ENCODE peak calls at places on chromosomes 3 and 15, in ten cellular contexts. U is K562, X is GM12878, N is IMR-90, C is adrenal gland, A is HCT116, E is HepG2, F is heart left ventricle, O is A549, Z is tibial nerve. B is an unnamed sample.

GRCh38 chr3:20539666-20540460 is 353.9 kb upstream of the SGO1 start:
- DNase-seq in A (no peak), F (no peak), Z (no peak), U (no peak), O (no peak), C (no peak), N (no peak), X (no peak), E (no peak), B (no peak)

GRCh38 chr3:46396129-46396528 is 10.7 kb downstream of the CCR5AS start:
- DNase-seq in U (no peak), O (no peak), N (no peak), C (no peak), Z (no peak), X (peak; percentile 46), E (no peak), A (no peak), F (no peak), B (peak; percentile 31)

GRCh38 chr15:33737687-33738606 is 230.3 kb upstream of the CHRM5 start:
- DNase-seq in N (peak; percentile 23), U (peak; percentile 48), E (peak; percentile 25), O (peak; percentile 29), Z (no peak), X (no peak), F (no peak), A (peak; percentile 16), C (peak; percentile 36), B (peak; percentile 30)

GRCh38 chr3:130849111-130849552 is 44.8 kb upstream of the ATP2C1 start:
- DNase-seq in A (no peak), X (no peak), O (no peak), U (peak; percentile 59), E (no peak), Z (no peak), N (no peak), C (peak; percentile 7), F (no peak), B (peak; percentile 90)

GRCh38 chr15:49953421-49953820 is 165.6 kb downstream of the ATP8B4 start:
- DNase-seq in C (no peak), Z (no peak), A (no peak), U (no peak), N (no peak), E (no peak), O (no peak), X (no peak), F (no peak), B (no peak)

GRCh38 chr15:98526094-98526493 is 122.2 kb upstream of the IGF1R start:
- DNase-seq in E (no peak), Z (no peak), X (no peak), F (no peak), C (no peak), A (no peak), N (no peak), O (no peak), U (no peak), B (no peak)

GRCh38 chr3:46986055-46986730 is 6.7 kb downstream of the NBEAL2 start:
- DNase-seq in O (no peak), F (peak; percentile 14), X (no peak), C (no peak), A (no peak), E (no peak), U (peak; percentile 52), N (no peak), Z (no peak), B (no peak)

GRCh38 chr3:177350051-177350565 is 152.8 kb upstream of the TBL1XR1 start:
- DNase-seq in F (no peak), E (no peak), C (no peak), N (no peak), A (no peak), X (no peak), O (no peak), Z (no peak), U (no peak), B (no peak)

GRCh38 chr3:128318275-128318920 is 148.3 kb downstream of the DNAJB8 start:
- DNase-seq in F (no peak), C (no peak), O (no peak), A (no peak), E (no peak), N (no peak), X (no peak), U (no peak), Z (no peak), B (no peak)

GRCh38 chr3:123605789-123606234 is 21.0 kb upstream of the HACD2 start:
- DNase-seq in U (peak; percentile 47), E (peak; percentile 99), O (peak; percentile 80), N (no peak), X (peak; percentile 55), C (no peak), A (peak; percentile 75), F (no peak), Z (no peak), B (no peak)

GRCh38 chr15:75921732-75922703 is 18.3 kb downstream of the FBXO22 start:
- DNase-seq in C (peak; percentile 84), E (peak; percentile 51), A (peak; percentile 48), X (no peak), U (peak; percentile 84), Z (peak; percentile 21), F (no peak), O (peak; percentile 71), N (peak; percentile 83), B (peak; percentile 50)

GRCh38 chr3:43345246-43345645 is 58.9 kb downstream of the SNRK start:
- DNase-seq in F (no peak), N (no peak), E (no peak), O (no peak), C (no peak), A (no peak), U (no peak), Z (no peak), X (no peak), B (no peak)

GRCh38 chr3:43344520-43344919 is 58.2 kb downstream of the SNRK start:
- DNase-seq in F (no peak), U (no peak), C (no peak), N (no peak), X (no peak), Z (no peak), E (no peak), O (no peak), A (no peak), B (no peak)

GRCh38 chr3:43343778-43344177 is 57.4 kb downstream of the SNRK start:
- DNase-seq in A (no peak), C (no peak), X (no peak), F (no peak), O (no peak), N (no peak), U (no peak), Z (no peak), E (no peak), B (no peak)

GRCh38 chr3:43341788-43342187 is 55.4 kb downstream of the SNRK start:
- DNase-seq in A (no peak), N (no peak), C (no peak), F (no peak), X (no peak), U (no peak), Z (no peak), E (no peak), O (no peak), B (no peak)

GRCh38 chr3:43343185-43343584 is 56.8 kb downstream of the SNRK start:
- DNase-seq in F (no peak), E (no peak), X (no peak), O (no peak), C (no peak), A (no peak), Z (no peak), U (no peak), N (no peak), B (peak; percentile 55)
- TF ChIP-seq POLR2A in F (no peak), E (no peak), X (no peak), O (no peak), C (no peak), A (no peak), Z (no peak), U (no peak), N (no peak), B (no peak)

DNA sequence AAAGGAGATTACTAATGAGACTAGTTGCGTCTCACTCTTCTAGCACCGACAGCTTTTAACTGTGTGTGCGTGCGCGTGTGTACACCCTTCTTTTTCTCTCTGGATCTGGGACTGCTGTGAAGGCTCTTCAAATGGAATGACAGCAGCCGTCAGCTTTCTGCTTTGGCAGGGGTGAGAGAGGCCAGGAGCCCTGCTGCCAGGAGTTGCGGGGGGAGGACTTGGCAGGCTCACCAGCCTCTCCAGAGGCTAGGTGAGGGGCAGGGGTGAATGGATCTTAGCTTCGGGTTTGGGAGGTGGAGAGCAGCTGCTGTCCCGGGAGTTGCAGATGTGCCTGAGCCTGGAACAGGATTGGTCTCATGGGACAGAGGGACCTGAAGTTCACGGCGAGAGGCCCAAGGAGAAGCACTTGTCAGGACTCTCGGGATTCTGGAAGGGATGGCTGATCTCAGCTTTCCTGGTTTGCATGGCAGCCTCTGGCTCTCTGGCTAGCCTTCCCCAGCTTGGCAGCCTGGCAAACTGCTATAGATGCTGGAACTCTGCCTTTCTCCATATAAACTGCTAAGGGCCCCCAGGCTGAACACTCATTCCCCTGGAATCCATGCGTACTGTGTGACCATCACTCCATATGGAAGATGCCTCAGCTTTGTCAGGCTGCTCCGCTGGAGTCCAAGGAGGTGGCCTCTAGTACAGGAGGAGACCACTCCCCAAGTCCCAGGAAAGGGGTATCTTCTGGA is 16.6 kb downstream of the TEX264 start:
- DNase-seq in O (no peak), F (peak; percentile 75), X (no peak), C (no peak), A (no peak), E (no peak), U (no peak), Z (no peak), N (peak; percentile 62), B (no peak)
- H3K4me1 ChIP-seq in O (no peaks in the 10 kb centered on the region), F (peaks cover 82% of the 10 kb centered on the region), X (peaks cover 17% of the 10 kb centered on the region), C (peaks cover 16% of the 10 kb centered on the region), A (no peaks in the 10 kb centered on the region), E (no peaks in the 10 kb centered on the region), U (peaks cover 13% of the 10 kb centered on the region), Z (peaks cover 43% of the 10 kb centered on the region), N (peaks cover 5% of the 10 kb centered on the region), B (no peaks in the 10 kb centered on the region)

GRCh38 chr15:79130535-79131130 is 40.1 kb upstream of the RASGRF1 start:
- DNase-seq in Z (no peak), A (no peak), E (no peak), U (no peak), F (no peak), N (no peak), O (no peak), X (no peak), C (no peak), B (no peak)
- TF ChIP-seq CTCF in Z (no peak), A (no peak), E (no peak), U (peak; percentile 44), F (no peak), N (no peak), O (no peak), X (peak; percentile 30), C (no peak), B (no peak)

DNA sequence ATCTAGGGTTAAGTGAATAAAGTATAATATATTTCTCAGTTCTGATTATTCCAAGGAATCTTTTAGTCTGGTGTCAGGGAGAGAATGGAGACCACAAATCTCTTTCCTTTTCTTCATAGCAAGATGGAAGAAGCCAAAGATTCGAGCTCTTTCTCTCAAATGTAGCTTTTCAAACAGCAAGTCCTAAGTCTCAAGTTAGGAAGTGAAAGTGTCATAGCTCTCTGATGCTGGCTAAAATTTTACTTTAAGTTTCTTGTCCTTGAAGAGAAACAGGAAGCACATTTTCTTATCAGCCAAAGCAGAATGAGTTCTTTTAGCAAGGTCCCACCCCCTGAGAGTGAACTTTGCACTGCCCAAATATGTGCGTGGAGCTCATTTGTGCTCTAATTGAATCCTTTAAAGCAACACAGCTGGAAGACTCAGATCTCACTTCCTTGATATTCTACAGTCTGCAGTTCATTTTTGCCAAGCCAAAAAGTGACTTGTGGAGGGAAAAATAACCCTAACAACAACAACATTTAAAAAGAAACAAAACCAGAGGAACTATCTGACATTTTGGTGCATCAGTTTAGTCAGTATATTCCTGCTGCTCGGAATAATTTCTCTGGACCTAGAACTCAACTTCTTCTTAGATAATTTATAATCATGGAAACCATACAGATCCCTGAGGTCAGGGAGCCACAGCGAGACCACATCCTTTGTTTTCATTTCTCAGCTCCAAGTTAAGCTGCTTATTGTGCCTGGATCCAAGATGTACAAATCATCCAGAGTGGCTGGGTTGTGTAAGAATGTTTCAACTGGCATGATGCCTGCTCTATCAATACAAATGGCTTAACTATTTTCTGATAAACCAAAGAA is 238.7 kb upstream of the P2RY1 start:
- DNase-seq in X (peak; percentile 88), E (peak; percentile 43), N (peak; percentile 62), C (peak; percentile 44), F (no peak), O (no peak), Z (no peak), A (no peak), U (peak; percentile 94), B (peak; percentile 27)
- TF ChIP-seq POLR2A in X (no peak), E (no peak), N (no peak), C (no peak), F (no peak), O (no peak), Z (no peak), A (no peak), U (peak; percentile 55), B (no peak)

B was measured in body of pancreas.